ENCODE peak calls at places on chromosomes 12 and 14, in ten cellular contexts. D, Q, C, U, X, F, V, A, Y and K are unnamed samples.

GRCh38 chr12:47433876-47434275 is 272.0 kb downstream of the RPAP3 start:
- DNase-seq in Y (no peak), D (no peak), U (no peak), A (no peak), Q (no peak), X (no peak), F (no peak), C (no peak), V (no peak), K (no peak)

GRCh38 chr12:47276253-47277070 is 196.7 kb upstream of the AMIGO2 start:
- DNase-seq in X (peak; percentile 87), V (no peak), Q (peak; percentile 95), U (no peak), F (no peak), A (peak; percentile 49), C (no peak), Y (peak; percentile 54), D (peak; percentile 54), K (peak; percentile 13)

GRCh38 chr14:73727181-73727580 is 13.0 kb upstream of the PNMA1 start:
- DNase-seq in A (no peak), D (no peak), Y (no peak), Q (no peak), C (no peak), V (no peak), U (peak; percentile 61), F (no peak), X (no peak), K (no peak)

GRCh38 chr14:35403085-35403396 is 1.5 kb downstream of the NFKBIA start:
- DNase-seq in Y (peak; percentile 31), D (peak; percentile 34), Q (peak; percentile 65), F (peak; percentile 39), U (peak; percentile 76), C (no peak), A (peak; percentile 37), X (peak; percentile 57), V (no peak), K (no peak)

GRCh38 chr12:34257093-34257492 is 234.8 kb downstream of the ALG10 start:
- DNase-seq in Q (no peak), C (no peak), U (no peak), D (no peak), A (no peak), V (no peak), F (no peak), Y (no peak), X (no peak), K (no peak)

GRCh38 chr14:42994001-42994736 is 1387.5 kb downstream of the LRFN5 start:
- DNase-seq in Q (peak; percentile 32), D (peak; percentile 66), U (no peak), C (peak; percentile 3), V (peak; percentile 29), X (peak; percentile 47), A (no peak), F (no peak), Y (no peak), K (no peak)

GRCh38 chr12:1692895-1693294 is 2.0 kb downstream of the ADIPOR2 start:
- DNase-seq in X (no peak), V (no peak), D (no peak), C (no peak), Q (no peak), A (no peak), Y (no peak), F (no peak), U (no peak), K (no peak)

GRCh38 chr12:102474438-102475064 is 5.8 kb downstream of the IGF1 start:
- DNase-seq in Q (peak; percentile 41), U (no peak), Y (no peak), D (no peak), F (no peak), C (no peak), X (peak; percentile 15), A (no peak), V (no peak), K (no peak)

GRCh38 chr14:33567736-33568124 is 383.1 kb downstream of the EGLN3 start:
- DNase-seq in D (peak; percentile 7), V (no peak), U (no peak), X (peak; percentile 75), A (no peak), Y (peak; percentile 87), Q (no peak), C (no peak), F (no peak), K (no peak)

GRCh38 chr14:65128096-65128495 is 25.8 kb upstream of the MAX start:
- DNase-seq in X (peak; percentile 27), A (no peak), U (no peak), Q (no peak), C (no peak), Y (no peak), V (no peak), F (no peak), D (peak; percentile 29), K (no peak)

GRCh38 chr14:105018414-105018813 is 2.5 kb downstream of the CDCA4 start:
- DNase-seq in U (no peak), C (no peak), F (no peak), Q (no peak), A (no peak), D (no peak), X (no peak), V (no peak), Y (no peak), K (no peak)

GRCh38 chr12:103877934-103878510 is 37.0 kb upstream of the NT5DC3 start:
- DNase-seq in F (peak; percentile 89), D (peak; percentile 82), C (peak; percentile 82), A (peak; percentile 57), Y (peak; percentile 52), U (no peak), Q (peak; percentile 80), X (peak; percentile 83), V (no peak), K (no peak)

GRCh38 chr14:100022772-100023451 is 42.3 kb upstream of the EVL start:
- DNase-seq in C (no peak), Q (peak; percentile 27), D (peak; percentile 67), A (no peak), V (peak; percentile 64), F (no peak), X (peak; percentile 61), U (peak; percentile 68), Y (no peak), K (no peak)

GRCh38 chr14:74585406-74586335 is 26.4 kb downstream of the LTBP2 start:
- DNase-seq in C (no peak), V (no peak), F (no peak), X (no peak), D (no peak), A (no peak), Q (no peak), Y (no peak), U (no peak), K (no peak)

GRCh38 chr14:26328766-26329165 is 269.1 kb downstream of the NOVA1 start:
- DNase-seq in D (no peak), C (no peak), X (no peak), V (no peak), F (no peak), Q (no peak), A (no peak), U (no peak), Y (no peak), K (peak; percentile 26)

GRCh38 chr12:116484807-116485206 is 74.4 kb upstream of the MAP1LC3B2 start:
- DNase-seq in V (no peak), X (peak; percentile 59), Q (no peak), A (no peak), U (no peak), F (no peak), C (no peak), D (peak; percentile 61), Y (no peak), K (no peak)

GRCh38 chr14:55418411-55418810 is 6.8 kb upstream of the ATG14 start:
- DNase-seq in F (no peak), V (no peak), Y (peak; percentile 81), U (no peak), A (no peak), X (peak; percentile 13), C (no peak), Q (no peak), D (peak; percentile 23), K (no peak)

GRCh38 chr14:77031680-77032482 is 3.4 kb upstream of the IRF2BPL start:
- DNase-seq in Y (peak; percentile 30), Q (peak; percentile 59), X (peak; percentile 89), D (peak; percentile 89), C (no peak), F (no peak), V (no peak), A (peak; percentile 38), U (peak; percentile 82), K (no peak)
- H3K4me3 ChIP-seq in Y (no peak overlapping the region), Q (no peak overlapping the region), X (no peak overlapping the region), D (peak overlapping the region; percentile 42), C (no peak overlapping the region), F (peak overlapping the region; percentile 77), V (peak overlapping the region; percentile 37), A (peak overlapping the region; percentile 63), U (peak overlapping the region; percentile 61), K (no peak overlapping the region)

DNA sequence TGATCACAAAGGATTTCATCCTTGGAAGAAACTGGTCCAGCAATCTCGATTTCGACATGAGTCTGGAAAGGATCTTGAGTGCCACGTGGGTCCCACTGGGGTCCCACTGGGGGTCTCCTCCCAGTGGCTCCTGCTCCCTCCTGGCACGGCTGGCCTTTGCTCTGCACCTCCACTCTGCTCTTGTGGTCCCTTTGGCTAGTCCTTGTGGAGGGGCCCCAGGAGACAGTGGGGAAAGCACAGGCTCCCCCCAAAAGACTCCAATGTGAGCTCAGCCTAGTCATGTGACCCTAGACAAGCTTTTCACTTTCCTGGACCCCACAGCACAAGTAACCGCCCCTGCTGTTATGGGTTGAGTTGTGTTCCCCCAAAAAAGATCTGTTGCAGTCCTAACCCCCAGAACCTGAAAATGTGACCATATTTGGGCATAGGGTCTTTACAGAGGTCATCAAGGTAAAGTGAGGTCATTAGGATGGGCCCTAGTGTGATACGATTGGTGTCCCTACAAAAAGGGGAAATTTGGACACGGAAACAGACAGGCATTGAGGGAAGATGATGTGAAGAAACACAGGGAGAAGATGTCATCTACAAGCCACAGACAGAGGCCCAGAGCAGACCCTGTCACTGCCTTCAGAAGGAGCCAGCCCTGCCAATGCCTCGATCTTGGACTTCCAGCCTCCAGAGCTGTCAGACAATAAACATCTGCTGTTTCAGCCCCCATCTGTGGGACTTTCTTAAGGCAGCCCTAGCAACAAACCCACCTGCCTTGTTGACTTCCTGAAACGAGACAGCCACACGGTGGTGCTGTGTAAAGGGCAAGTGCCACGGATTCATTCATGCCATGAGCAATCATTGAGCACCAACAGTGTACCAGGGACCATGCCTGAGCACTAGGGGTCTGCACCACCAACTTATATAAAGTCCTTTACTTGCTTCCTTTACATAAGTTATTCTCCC is 23.8 kb upstream of the PPP2R5C start:
- DNase-seq in Y (no peak), C (no peak), X (no peak), F (no peak), U (no peak), Q (no peak), V (no peak), D (no peak), A (no peak), K (no peak)
- TF ChIP-seq CTCF in Y (no peak), C (peak; percentile 24), X (peak; percentile 24), F (peak; percentile 14), U (no peak), Q (peak; percentile 8), V (no peak), D (no peak), A (no peak), K (peak; percentile 18)

GRCh38 chr12:53940448-53941014 is 1.9 kb downstream of the HOXC13 start:
- DNase-seq in U (no peak), F (peak; percentile 40), Q (no peak), Y (no peak), C (no peak), X (no peak), V (no peak), D (no peak), A (no peak), K (no peak)
- H3K4me3 ChIP-seq in U (peak overlapping the region; percentile 61), F (no peak overlapping the region), Q (no peak overlapping the region), Y (no peak overlapping the region), C (peak overlapping the region; percentile 86), X (no peak overlapping the region), V (no peak overlapping the region), D (no peak overlapping the region), A (no peak overlapping the region), K (peak overlapping the region; percentile 59)

GRCh38 chr14:71932229-71932951 is at the start of gene RGS6:
- DNase-seq in F (peak; percentile 91), V (no peak), U (no peak), X (peak; percentile 29), Y (no peak), A (no peak), C (no peak), D (peak; percentile 34), Q (peak; percentile 75), K (no peak)
- TF ChIP-seq CTCF in F (peak; percentile 71), V (no peak), U (peak; percentile 39), X (no peak), Y (no peak), A (peak; percentile 22), C (peak; percentile 38), D (no peak), Q (peak; percentile 12), K (no peak)